ENCODE peak calls at places on chromosomes 2 and 18, in six cellular contexts. C is HCT116, Q is AG09309, W is cardiac fibroblast, B is B cell, I is neural progenitor cell. K is an unnamed sample.

GRCh38 chr2:45691600-45691999 is 40.1 kb downstream of the PRKCE start:
- DNase-seq in Q (no peak), C (no peak), I (no peak), W (no peak), B (no peak), K (no peak)

GRCh38 chr18:35610724-35611123 is 29.2 kb downstream of the GALNT1 start:
- DNase-seq in C (no peak), W (no peak), Q (no peak), B (no peak), I (no peak), K (no peak)

GRCh38 chr2:63834401-63834800 is 7.3 kb upstream of the UGP2 start:
- DNase-seq in W (no peak), C (no peak), B (no peak), Q (no peak), I (no peak), K (no peak)

GRCh38 chr2:169734172-169734847 is 678 bp downstream of the KLHL23 start:
- DNase-seq in C (no peak), Q (no peak), B (no peak), I (peak; percentile 73), W (no peak), K (peak; percentile 80)

GRCh38 chr2:172085460-172086159 is at the start of gene DLX1:
- DNase-seq in W (no peak), I (peak; percentile 46), C (no peak), Q (no peak), B (no peak), K (no peak)

GRCh38 chr2:187302619-187303018 is 145.4 kb downstream of the CALCRL start:
- DNase-seq in I (no peak), B (no peak), W (peak; percentile 88), C (no peak), Q (no peak), K (no peak)

GRCh38 chr2:200742426-200742825 is 69.3 kb upstream of the BZW1 start:
- DNase-seq in W (peak; percentile 66), B (no peak), I (no peak), C (no peak), Q (no peak), K (no peak)

GRCh38 chr18:47737198-47737830 is 193.1 kb downstream of the SMAD2 start:
- DNase-seq in W (no peak), Q (no peak), C (no peak), B (peak; percentile 17), I (no peak), K (peak; percentile 14)

GRCh38 chr18:57908092-57908491 is 105.0 kb upstream of the ATP8B1 start:
- DNase-seq in Q (no peak), W (no peak), I (no peak), B (no peak), C (no peak), K (no peak)

GRCh38 chr2:216724190-216724589 is 28.8 kb upstream of the IGFBP5 start:
- DNase-seq in B (no peak), W (no peak), C (no peak), I (no peak), Q (no peak), K (no peak)

GRCh38 chr2:168194784-168195522 is 52.4 kb downstream of the STK39 start:
- DNase-seq in I (no peak), C (no peak), W (no peak), Q (no peak), B (peak; percentile 62), K (no peak)

GRCh38 chr18:23331091-23331920 is 121.8 kb upstream of the RIOK3 start:
- DNase-seq in B (no peak), C (no peak), Q (no peak), I (no peak), W (no peak), K (peak; percentile 80)

GRCh38 chr18:71327443-71328120 is 1038.7 kb downstream of the SOCS6 start:
- DNase-seq in C (no peak), W (no peak), B (no peak), Q (no peak), I (no peak), K (no peak)

GRCh38 chr2:135617501-135618015 is 86.3 kb downstream of the R3HDM1 start:
- DNase-seq in W (peak; percentile 6), I (no peak), C (no peak), B (no peak), Q (no peak), K (no peak)

GRCh38 chr2:42105330-42106256 is 57.8 kb downstream of the PKDCC start:
- DNase-seq in B (peak; percentile 90), C (no peak), W (peak; percentile 50), Q (no peak), I (no peak), K (peak; percentile 53)

GRCh38 chr2:26682155-26682554 is 10.4 kb upstream of the KCNK3 start:
- DNase-seq in C (no peak), I (no peak), W (no peak), B (no peak), Q (no peak), K (peak; percentile 32)

GRCh38 chr18:45106331-45106774 is 425.7 kb downstream of the SETBP1 start:
- DNase-seq in Q (no peak), W (peak; percentile 51), B (peak; percentile 75), I (no peak), C (no peak), K (no peak)

GRCh38 chr18:3877678-3878077 is 427.7 kb downstream of the TGIF1 start:
- DNase-seq in W (peak; percentile 31), Q (no peak), B (no peak), C (no peak), I (no peak), K (no peak)

GRCh38 chr2:8544786-8545631 is 136.8 kb upstream of the ID2 start:
- DNase-seq in Q (peak; percentile 80), C (peak; percentile 6), I (peak; percentile 56), W (peak; percentile 63), B (peak; percentile 60), K (peak; percentile 72)
- TF ChIP-seq CTCF in Q (peak; percentile 67), C (no peak), I (peak; percentile 55), W (peak; percentile 1), B (peak; percentile 39), K (peak; percentile 59)

GRCh38 chr2:69645026-69645425 is 1.5 kb upstream of the AAK1 start:
- DNase-seq in I (no peak), Q (no peak), W (no peak), B (no peak), C (no peak), K (peak; percentile 53)

GRCh38 chr2:69641887-69642708 is 1.4 kb downstream of the AAK1 start:
- DNase-seq in Q (no peak), I (no peak), B (no peak), C (no peak), W (no peak), K (no peak)

GRCh38 chr2:69644506-69644979 is 1.0 kb upstream of the AAK1 start:
- DNase-seq in C (no peak), B (no peak), Q (no peak), I (no peak), W (no peak), K (no peak)

GRCh38 chr2:69643602-69644505 is at the start of gene AAK1:
- DNase-seq in C (peak; percentile 74), Q (peak; percentile 59), W (peak; percentile 89), B (peak; percentile 80), I (peak; percentile 93), K (peak; percentile 94)

DNA sequence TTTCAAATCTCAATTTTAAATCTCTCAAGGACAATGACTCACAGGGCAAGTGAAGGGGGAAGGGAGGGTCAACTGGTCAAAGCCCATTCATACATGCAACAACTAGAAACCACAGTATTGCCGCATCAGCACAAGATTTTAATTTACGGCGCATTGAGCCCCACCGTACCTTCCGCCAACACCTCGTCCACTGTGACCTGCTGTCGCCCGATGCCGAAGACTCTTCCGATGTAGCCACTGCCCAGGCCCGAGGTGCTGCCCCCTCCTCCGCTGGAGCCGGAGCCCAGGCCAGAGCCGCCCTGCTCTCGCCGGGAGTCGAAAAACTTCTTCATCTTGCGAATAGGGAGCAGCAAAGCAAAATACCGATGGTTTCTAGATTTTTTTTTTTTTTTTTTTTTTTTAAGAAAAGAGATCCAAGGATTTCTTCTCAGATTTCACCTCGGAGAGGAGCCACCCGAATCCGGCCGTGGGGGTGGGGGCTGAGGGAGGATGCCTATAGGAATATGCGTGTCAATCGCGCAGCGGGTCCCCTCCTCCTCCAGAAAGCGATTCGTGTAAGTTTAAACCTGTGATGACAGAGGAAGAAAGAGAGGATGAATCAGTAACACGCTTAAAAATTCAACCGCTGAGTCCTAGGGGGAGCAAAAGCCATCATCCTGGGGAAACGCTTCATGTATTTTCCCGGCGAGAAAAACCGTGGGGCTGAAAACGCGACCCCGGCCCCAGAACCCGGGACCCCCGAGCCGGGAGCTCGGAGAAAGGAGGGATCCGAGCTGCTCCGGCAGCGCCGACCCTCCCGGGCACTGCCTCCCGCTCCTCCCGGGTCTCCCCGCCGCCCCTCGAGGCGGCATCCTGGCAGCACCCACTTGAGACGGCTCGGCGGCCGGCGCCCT is 584 bp downstream of the AAK1 start:
- DNase-seq in B (no peak), C (no peak), Q (peak; percentile 40), W (peak; percentile 85), I (peak; percentile 72), K (peak; percentile 79)
- TF ChIP-seq CTCF in B (no peak), C (no peak), Q (no peak), W (peak; percentile 16), I (peak; percentile 20), K (no peak)

GRCh38 chr2:67340118-67341011 is 56.8 kb upstream of the ETAA1 start:
- DNase-seq in Q (no peak), C (no peak), W (no peak), I (no peak), B (no peak), K (no peak)
- TF ChIP-seq CTCF in Q (no peak), C (no peak), W (no peak), I (no peak), B (no peak), K (no peak)

GRCh38 chr18:79672490-79673276 is 6.9 kb upstream of the CTDP1 start:
- DNase-seq in C (no peak), W (no peak), I (no peak), B (no peak), Q (no peak), K (no peak)
- TF ChIP-seq CTCF in C (no peak), W (no peak), I (no peak), B (no peak), Q (no peak), K (no peak)

GRCh38 chr2:117771969-117772630 is 42.4 kb upstream of the DDX18 start:
- DNase-seq in C (peak; percentile 23), B (no peak), W (peak; percentile 52), I (peak; percentile 45), Q (peak; percentile 5), K (no peak)
- TF ChIP-seq CTCF in C (peak; percentile 19), B (peak; percentile 20), W (peak; percentile 25), I (peak; percentile 72), Q (peak; percentile 16), K (peak; percentile 78)

GRCh38 chr2:164717000-164717597 is 95.8 kb upstream of the GRB14 start:
- DNase-seq in B (no peak), W (peak; percentile 72), I (peak; percentile 40), C (peak; percentile 10), Q (no peak), K (no peak)
- TF ChIP-seq CTCF in B (peak; percentile 87), W (peak; percentile 36), I (peak; percentile 90), C (peak; percentile 45), Q (peak; percentile 31), K (peak; percentile 93)

GRCh38 chr2:37231251-37232130 is at the start of the genes CEBPZ and NDUFAF7:
- DNase-seq in W (peak; percentile 94), C (peak; percentile 80), B (peak; percentile 88), Q (peak; percentile 74), I (peak; percentile 90), K (peak; percentile 95)
- TF ChIP-seq CTCF in W (no peak), C (no peak), B (no peak), Q (no peak), I (no peak), K (no peak)

K was measured in endodermal cell.